ENCODE peak calls at places on chromosome 12, in seven cellular contexts. One of them, this sample, is unnamed.

GRCh38 chr12:57451233-57451778 is 3.8 kb upstream of the INHBE start:
- DNase-seq in GM12865: no peak
- DNase-seq in RWPE2: no peak
- DNase-seq in epithelial cell of proximal tubule: no peak
- DNase-seq in CD8-positive, alpha-beta T cell: no peak
- DNase-seq in kidney epithelial cell: no peak
- DNase-seq in body of pancreas: no peak
- DNase-seq in this sample: no peak

GRCh38 chr12:45336331-45336730 is 120.4 kb downstream of the ANO6 start:
- DNase-seq in kidney epithelial cell: peak
- DNase-seq in CD8-positive, alpha-beta T cell: no peak
- DNase-seq in GM12865: no peak
- DNase-seq in RWPE2: no peak
- DNase-seq in body of pancreas: no peak
- DNase-seq in epithelial cell of proximal tubule: peak
- DNase-seq in this sample: peak

GRCh38 chr12:103348935-103349334 is 146.8 kb downstream of the C12orf42 start:
- DNase-seq in body of pancreas: no peak
- DNase-seq in RWPE2: no peak
- DNase-seq in kidney epithelial cell: no peak
- DNase-seq in CD8-positive, alpha-beta T cell: no peak
- DNase-seq in GM12865: peak
- DNase-seq in epithelial cell of proximal tubule: no peak
- DNase-seq in this sample: no peak

GRCh38 chr12:116382456-116382902 is 105.0 kb upstream of the MED13L start:
- DNase-seq in RWPE2: no peak
- DNase-seq in GM12865: no peak
- DNase-seq in CD8-positive, alpha-beta T cell: no peak
- DNase-seq in kidney epithelial cell: no peak
- DNase-seq in epithelial cell of proximal tubule: no peak
- DNase-seq in body of pancreas: no peak
- DNase-seq in this sample: no peak

GRCh38 chr12:116861331-116861730 is 19.9 kb downstream of the HRK start:
- DNase-seq in kidney epithelial cell: no peak
- DNase-seq in GM12865: peak
- DNase-seq in epithelial cell of proximal tubule: no peak
- DNase-seq in CD8-positive, alpha-beta T cell: peak
- DNase-seq in body of pancreas: peak
- DNase-seq in RWPE2: no peak
- DNase-seq in this sample: peak

GRCh38 chr12:131606218-131606899 is 104.5 kb upstream of the SFSWAP start:
- DNase-seq in kidney epithelial cell: no peak
- DNase-seq in CD8-positive, alpha-beta T cell: no peak
- DNase-seq in epithelial cell of proximal tubule: no peak
- DNase-seq in body of pancreas: no peak
- DNase-seq in GM12865: no peak
- DNase-seq in RWPE2: no peak
- DNase-seq in this sample: no peak

GRCh38 chr12:46921754-46922113 is 95.9 kb upstream of the SLC38A4 start:
- DNase-seq in RWPE2: no peak
- DNase-seq in epithelial cell of proximal tubule: no peak
- DNase-seq in body of pancreas: no peak
- DNase-seq in CD8-positive, alpha-beta T cell: no peak
- DNase-seq in GM12865: no peak
- DNase-seq in kidney epithelial cell: no peak
- DNase-seq in this sample: no peak

GRCh38 chr12:46722737-46723136 is 103.1 kb downstream of the SLC38A4 start:
- DNase-seq in GM12865: no peak
- DNase-seq in RWPE2: no peak
- DNase-seq in CD8-positive, alpha-beta T cell: no peak
- DNase-seq in kidney epithelial cell: no peak
- DNase-seq in epithelial cell of proximal tubule: no peak
- DNase-seq in body of pancreas: no peak
- DNase-seq in this sample: no peak

GRCh38 chr12:24111591-24111990 is 162.1 kb upstream of the SOX5 start:
- DNase-seq in RWPE2: no peak
- DNase-seq in GM12865: no peak
- DNase-seq in CD8-positive, alpha-beta T cell: no peak
- DNase-seq in body of pancreas: no peak
- DNase-seq in kidney epithelial cell: no peak
- DNase-seq in epithelial cell of proximal tubule: no peak
- DNase-seq in this sample: no peak

GRCh38 chr12:67517181-67517887 is 131.2 kb upstream of the DYRK2 start:
- DNase-seq in CD8-positive, alpha-beta T cell: no peak
- DNase-seq in epithelial cell of proximal tubule: peak
- DNase-seq in kidney epithelial cell: peak
- DNase-seq in body of pancreas: peak
- DNase-seq in RWPE2: peak
- DNase-seq in GM12865: no peak
- DNase-seq in this sample: no peak

GRCh38 chr12:8950702-8951478 is 1.4 kb upstream of the M6PR start:
- DNase-seq in GM12865: peak
- DNase-seq in kidney epithelial cell: no peak
- DNase-seq in body of pancreas: no peak
- DNase-seq in epithelial cell of proximal tubule: no peak
- DNase-seq in CD8-positive, alpha-beta T cell: peak
- DNase-seq in RWPE2: no peak
- DNase-seq in this sample: no peak
- TF ChIP-seq CTCF in GM12865: no peak
- TF ChIP-seq CTCF in kidney epithelial cell: no peak
- TF ChIP-seq CTCF in body of pancreas: no peak
- TF ChIP-seq CTCF in epithelial cell of proximal tubule: peak
- TF ChIP-seq CTCF in CD8-positive, alpha-beta T cell: peak
- TF ChIP-seq CTCF in RWPE2: no peak
- TF ChIP-seq CTCF in this sample: no peak

DNA sequence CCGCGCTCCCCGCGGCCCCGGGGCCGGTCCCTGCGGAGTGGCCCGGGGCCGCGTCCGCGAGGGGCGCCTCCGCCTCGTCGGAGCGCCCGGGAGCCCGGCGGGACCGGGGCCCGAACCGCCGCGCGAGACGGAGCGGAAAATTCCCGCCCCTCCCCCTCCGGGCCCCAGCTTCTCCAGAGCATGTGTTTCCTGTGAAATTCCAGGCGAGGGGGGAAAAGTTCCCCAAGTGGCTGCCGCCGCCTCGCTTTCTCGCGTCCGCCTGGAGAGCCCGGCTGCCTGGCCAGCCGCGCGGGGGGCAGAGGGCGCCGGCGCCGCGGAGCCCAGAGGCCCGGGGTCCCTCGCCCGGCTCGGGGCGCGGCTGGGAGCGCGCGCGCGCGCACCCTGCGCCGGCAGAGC is 886 bp downstream of the CACNA1C start:
- DNase-seq in RWPE2: no peak
- DNase-seq in epithelial cell of proximal tubule: no peak
- DNase-seq in CD8-positive, alpha-beta T cell: no peak
- DNase-seq in body of pancreas: no peak
- DNase-seq in kidney epithelial cell: no peak
- DNase-seq in GM12865: no peak
- DNase-seq in this sample: no peak
- H3K4me3 ChIP-seq in RWPE2: no peak
- H3K4me3 ChIP-seq in epithelial cell of proximal tubule: no peak
- H3K4me3 ChIP-seq in CD8-positive, alpha-beta T cell: no peak
- H3K4me3 ChIP-seq in body of pancreas: no peak
- H3K4me3 ChIP-seq in kidney epithelial cell: no peak
- H3K4me3 ChIP-seq in GM12865: no peak
- H3K4me3 ChIP-seq in this sample: peak

DNA sequence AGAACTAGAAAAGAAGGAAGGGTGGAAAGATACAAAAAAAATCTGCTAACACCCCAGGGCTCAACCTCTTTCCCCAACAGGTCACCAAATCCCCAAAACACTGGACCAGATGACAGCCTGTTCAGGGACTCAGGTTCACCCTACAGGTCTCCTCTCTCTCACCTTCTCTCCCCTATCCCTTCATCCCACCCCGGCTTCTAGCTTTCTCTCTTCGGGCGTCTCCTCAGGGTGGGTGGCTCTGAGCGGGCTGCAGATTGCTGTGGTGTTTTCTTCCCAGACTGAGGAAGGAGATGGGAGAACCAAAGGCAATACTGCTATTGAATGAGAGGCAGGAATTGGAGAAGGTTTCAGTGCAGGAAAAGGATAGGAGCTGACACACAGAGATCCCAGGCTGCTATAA is 39.3 kb downstream of the ANO2 start:
- DNase-seq in RWPE2: no peak
- DNase-seq in kidney epithelial cell: no peak
- DNase-seq in GM12865: no peak
- DNase-seq in CD8-positive, alpha-beta T cell: no peak
- DNase-seq in epithelial cell of proximal tubule: no peak
- DNase-seq in body of pancreas: no peak
- DNase-seq in this sample: no peak
- TF ChIP-seq CTCF in RWPE2: no peak
- TF ChIP-seq CTCF in kidney epithelial cell: no peak
- TF ChIP-seq CTCF in GM12865: no peak
- TF ChIP-seq CTCF in CD8-positive, alpha-beta T cell: no peak
- TF ChIP-seq CTCF in epithelial cell of proximal tubule: no peak
- TF ChIP-seq CTCF in body of pancreas: no peak
- TF ChIP-seq CTCF in this sample: no peak

DNA sequence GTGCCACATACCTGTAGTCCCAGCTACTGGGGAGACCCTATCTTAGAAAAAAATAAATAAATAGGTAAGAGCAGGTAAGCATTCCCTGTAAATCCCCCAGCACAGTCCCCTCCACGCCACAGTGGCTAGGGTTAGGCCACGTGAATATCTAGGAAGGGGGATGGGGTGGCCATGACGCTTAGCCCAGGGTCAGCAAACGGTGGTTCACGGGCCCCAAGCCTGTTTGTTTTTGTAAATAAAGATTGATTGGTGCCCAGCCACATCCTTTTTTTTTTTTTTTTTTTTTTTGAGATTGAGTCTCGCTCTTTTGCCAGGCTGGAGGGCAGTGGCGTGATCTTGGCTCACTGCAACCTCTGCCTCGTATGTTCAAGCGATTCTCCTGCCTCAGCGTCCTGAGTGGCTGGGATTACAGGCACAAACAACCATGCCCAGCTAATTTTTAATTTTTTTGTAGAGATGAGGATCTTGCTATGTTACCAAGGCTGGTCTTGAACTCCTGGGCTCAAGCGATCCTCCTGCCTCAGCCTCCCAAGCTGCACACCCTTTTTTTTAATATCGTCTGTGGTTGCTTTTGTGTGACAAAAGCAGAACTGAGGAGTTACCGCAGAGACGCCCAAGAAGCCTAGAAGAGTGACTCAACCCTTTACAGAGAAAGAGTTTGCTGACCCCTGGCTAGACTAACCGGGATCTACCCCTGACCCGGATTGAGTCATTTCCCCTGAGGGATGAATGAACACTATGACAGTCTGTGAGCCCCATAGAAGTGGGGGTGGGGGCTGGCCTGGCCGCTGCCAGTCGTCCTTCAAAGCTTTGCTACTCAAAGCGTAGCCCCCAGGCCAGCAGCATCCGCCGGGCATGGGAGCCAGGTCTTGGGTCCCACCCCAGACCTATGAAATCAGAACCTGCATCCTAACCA is 113.7 kb upstream of the NCOR2 start:
- DNase-seq in CD8-positive, alpha-beta T cell: no peak
- DNase-seq in body of pancreas: no peak
- DNase-seq in kidney epithelial cell: no peak
- DNase-seq in epithelial cell of proximal tubule: no peak
- DNase-seq in GM12865: peak
- DNase-seq in RWPE2: peak
- DNase-seq in this sample: peak
- H3K4me3 ChIP-seq in CD8-positive, alpha-beta T cell: no peak
- H3K4me3 ChIP-seq in body of pancreas: no peak
- H3K4me3 ChIP-seq in kidney epithelial cell: no peak
- H3K4me3 ChIP-seq in epithelial cell of proximal tubule: no peak
- H3K4me3 ChIP-seq in GM12865: no peak
- H3K4me3 ChIP-seq in RWPE2: no peak
- H3K4me3 ChIP-seq in this sample: no peak

GRCh38 chr12:121955258-121956040 is 37.1 kb downstream of the CFAP251 start:
- DNase-seq in body of pancreas: no peak
- DNase-seq in kidney epithelial cell: no peak
- DNase-seq in CD8-positive, alpha-beta T cell: no peak
- DNase-seq in epithelial cell of proximal tubule: no peak
- DNase-seq in RWPE2: no peak
- DNase-seq in GM12865: peak
- DNase-seq in this sample: no peak
- TF ChIP-seq CTCF in body of pancreas: peak
- TF ChIP-seq CTCF in kidney epithelial cell: peak
- TF ChIP-seq CTCF in CD8-positive, alpha-beta T cell: no peak
- TF ChIP-seq CTCF in epithelial cell of proximal tubule: peak
- TF ChIP-seq CTCF in RWPE2: peak
- TF ChIP-seq CTCF in GM12865: peak
- TF ChIP-seq CTCF in this sample: peak

DNA sequence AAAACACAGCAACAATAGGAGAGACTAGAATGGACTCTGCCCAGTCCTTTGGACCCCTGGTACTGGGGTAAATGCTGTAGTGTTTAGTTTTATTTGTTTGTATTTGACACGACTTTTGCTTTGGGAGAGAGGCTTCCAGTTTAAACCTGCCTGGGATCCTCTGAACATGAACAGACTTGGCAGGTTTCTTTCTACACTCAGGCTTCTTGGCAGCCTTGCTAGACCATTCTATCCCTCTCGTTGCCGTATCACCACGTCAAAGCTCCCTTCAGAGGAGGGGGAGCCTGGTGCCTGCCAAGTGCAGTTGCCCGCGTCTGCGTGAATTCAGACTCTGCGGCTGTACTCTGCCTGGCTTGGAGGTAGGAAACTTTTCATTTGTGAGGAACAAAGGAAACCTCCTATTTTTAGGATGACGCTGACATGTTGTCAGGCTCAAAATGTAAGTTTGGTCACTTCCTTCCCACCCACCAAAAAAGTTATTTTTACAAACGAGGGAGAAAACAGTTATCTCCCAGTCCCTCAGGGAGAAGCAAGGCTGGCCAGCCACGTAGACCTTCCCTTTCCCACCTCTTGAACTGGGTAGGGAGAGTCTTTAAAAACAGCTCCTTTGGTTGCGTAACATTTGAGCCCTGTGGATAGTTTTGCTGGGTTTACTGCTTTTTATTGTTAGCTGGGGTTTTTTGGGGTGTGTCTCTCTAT is 26.0 kb downstream of the CD9 start:
- DNase-seq in epithelial cell of proximal tubule: no peak
- DNase-seq in kidney epithelial cell: no peak
- DNase-seq in RWPE2: no peak
- DNase-seq in GM12865: no peak
- DNase-seq in CD8-positive, alpha-beta T cell: no peak
- DNase-seq in body of pancreas: no peak
- DNase-seq in this sample: no peak
- H3K4me3 ChIP-seq in epithelial cell of proximal tubule: no peak
- H3K4me3 ChIP-seq in kidney epithelial cell: no peak
- H3K4me3 ChIP-seq in RWPE2: no peak
- H3K4me3 ChIP-seq in GM12865: no peak
- H3K4me3 ChIP-seq in CD8-positive, alpha-beta T cell: no peak
- H3K4me3 ChIP-seq in body of pancreas: no peak
- H3K4me3 ChIP-seq in this sample: no peak